ENCODE peak calls at places on chromosomes 1 and 21, in six cellular contexts. N is upper lobe of left lung, R is vagina, Y is fibroblast of lung, I is uterus, B is mammary epithelial cell. F is an unnamed sample.

GRCh38 chr1:166165661-166166399 is 971 bp downstream of the FAM78B start:
- DNase-seq in N (no peak), R (no peak), Y (peak; percentile 26), I (peak; percentile 24), B (peak; percentile 52), F (no peak)

GRCh38 chr21:46220275-46220810 is 8.2 kb downstream of the LSS start:
- DNase-seq in N (no peak), R (no peak), Y (no peak), I (no peak), B (no peak), F (no peak)

GRCh38 chr1:204937901-204938300 is 67.2 kb downstream of the NFASC start:
- DNase-seq in N (no peak), R (no peak), Y (no peak), I (no peak), B (no peak), F (no peak)

GRCh38 chr1:3052501-3052900 is 16.5 kb upstream of the PRDM16 start:
- DNase-seq in N (peak; percentile 17), R (no peak), Y (no peak), I (no peak), B (no peak), F (no peak)

GRCh38 chr1:208161005-208161404 is 83.2 kb downstream of the PLXNA2 start:
- DNase-seq in N (no peak), R (no peak), Y (no peak), I (no peak), B (no peak), F (no peak)

GRCh38 chr1:2921970-2922686 is 99.1 kb upstream of the ACTRT2 start:
- DNase-seq in N (no peak), R (no peak), Y (no peak), I (no peak), B (no peak), F (no peak)

GRCh38 chr1:66944330-66945274 is 19.8 kb downstream of the MIER1 start:
- DNase-seq in N (peak; percentile 55), R (no peak), Y (peak; percentile 87), I (peak; percentile 70), B (peak; percentile 86), F (no peak)

GRCh38 chr1:63320024-63320799 is 2.2 kb upstream of the FOXD3 start:
- DNase-seq in N (no peak), R (no peak), Y (peak; percentile 28), I (no peak), B (no peak), F (no peak)

GRCh38 chr1:52306227-52307006 is 59.6 kb downstream of the CC2D1B start:
- DNase-seq in N (no peak), R (no peak), Y (no peak), I (no peak), B (no peak), F (no peak)

GRCh38 chr1:222824641-222825040 is 9.8 kb downstream of the DISP1 start:
- DNase-seq in N (no peak), R (no peak), Y (no peak), I (no peak), B (no peak), F (no peak)

GRCh38 chr1:43982241-43982640 is 3.2 kb downstream of the B4GALT2 start:
- DNase-seq in N (no peak), R (no peak), Y (no peak), I (no peak), B (no peak), F (no peak)

GRCh38 chr1:86504130-86504479 is 35.4 kb downstream of the CLCA1 start:
- DNase-seq in N (peak; percentile 65), R (no peak), Y (no peak), I (no peak), B (no peak), F (no peak)

GRCh38 chr1:204258213-204259115 is 44.7 kb upstream of the GOLT1A start:
- DNase-seq in N (peak; percentile 59), R (no peak), Y (peak; percentile 69), I (peak; percentile 42), B (peak; percentile 15), F (peak; percentile 52)

GRCh38 chr1:37513795-37514349 is 694 bp downstream of the MEAF6 start:
- DNase-seq in N (peak; percentile 57), R (no peak), Y (no peak), I (no peak), B (peak; percentile 62), F (peak; percentile 57)

GRCh38 chr1:77473690-77474089 is 191.9 kb downstream of the AK5 start:
- DNase-seq in N (no peak), R (no peak), Y (peak; percentile 86), I (no peak), B (peak; percentile 79), F (no peak)

GRCh38 chr1:91022518-91022929 is 689 bp upstream of the ZNF644 start:
- DNase-seq in N (no peak), R (no peak), Y (no peak), I (no peak), B (no peak), F (no peak)

GRCh38 chr1:91024501-91025119 is 2.8 kb upstream of the ZNF644 start:
- DNase-seq in N (no peak), R (no peak), Y (no peak), I (no peak), B (no peak), F (no peak)

GRCh38 chr1:91021686-91022517 is at the start of gene ZNF644:
- DNase-seq in N (peak; percentile 93), R (peak; percentile 90), Y (peak; percentile 93), I (peak; percentile 93), B (peak; percentile 95), F (peak; percentile 83)

GRCh38 chr1:91026320-91026719 is 4.5 kb upstream of the ZNF644 start:
- DNase-seq in N (no peak), R (no peak), Y (no peak), I (no peak), B (no peak), F (no peak)

GRCh38 chr1:91026777-91027176 is 4.9 kb upstream of the ZNF644 start:
- DNase-seq in N (no peak), R (no peak), Y (peak; percentile 38), I (no peak), B (peak; percentile 21), F (no peak)
- TF ChIP-seq CTCF in N (no peak), R (no peak), Y (peak; percentile 50), I (no peak), B (peak; percentile 42), F (peak; percentile 50)

DNA sequence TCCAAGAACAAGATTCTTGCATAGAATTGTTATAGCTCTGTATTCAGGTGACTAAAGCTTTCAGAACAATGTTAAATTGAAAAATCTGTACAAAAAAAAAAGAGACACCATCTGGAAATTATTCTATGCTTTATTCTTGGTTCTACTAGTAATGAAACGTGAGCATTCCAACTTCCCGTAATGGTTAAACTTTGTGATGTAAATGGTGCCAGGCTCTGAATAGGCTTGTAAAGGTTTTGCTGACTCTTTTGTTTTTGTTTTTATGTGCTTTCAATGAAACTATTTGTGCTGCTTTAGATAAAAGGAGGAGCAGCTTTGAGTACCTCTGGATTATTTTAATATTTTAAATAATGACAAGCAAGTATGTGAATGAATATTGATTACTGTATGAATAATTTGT is 54.0 kb downstream of the CACHD1 start:
- DNase-seq in N (no peak), R (no peak), Y (no peak), I (no peak), B (no peak), F (no peak)
- H3K4me1 ChIP-seq in N (peaks cover 30% of the 10 kb centered on the region), R (peaks cover 69% of the 10 kb centered on the region), Y (peaks cover 15% of the 10 kb centered on the region), I (no peaks in the 10 kb centered on the region), B (peaks cover 27% of the 10 kb centered on the region), F (peaks cover 6% of the 10 kb centered on the region)

GRCh38 chr21:33265664-33266049 is 510 bp upstream of the IL10RB start:
- DNase-seq in N (peak; percentile 84), R (peak; percentile 83), Y (no peak), I (no peak), B (peak; percentile 37), F (no peak)
- TF ChIP-seq CTCF in N (peak; percentile 10), R (peak; percentile 9), Y (no peak), I (no peak), B (no peak), F (no peak)

GRCh38 chr1:94607398-94607797 is 65.8 kb upstream of the F3 start:
- DNase-seq in N (no peak), R (no peak), Y (no peak), I (no peak), B (peak; percentile 40), F (no peak)
- H3K4me1 ChIP-seq in N (peaks cover 10% of the 10 kb centered on the region), R (no peaks in the 10 kb centered on the region), Y (peaks cover 6% of the 10 kb centered on the region), I (no peaks in the 10 kb centered on the region), B (peaks cover 21% of the 10 kb centered on the region), F (peaks cover 1% of the 10 kb centered on the region)

DNA sequence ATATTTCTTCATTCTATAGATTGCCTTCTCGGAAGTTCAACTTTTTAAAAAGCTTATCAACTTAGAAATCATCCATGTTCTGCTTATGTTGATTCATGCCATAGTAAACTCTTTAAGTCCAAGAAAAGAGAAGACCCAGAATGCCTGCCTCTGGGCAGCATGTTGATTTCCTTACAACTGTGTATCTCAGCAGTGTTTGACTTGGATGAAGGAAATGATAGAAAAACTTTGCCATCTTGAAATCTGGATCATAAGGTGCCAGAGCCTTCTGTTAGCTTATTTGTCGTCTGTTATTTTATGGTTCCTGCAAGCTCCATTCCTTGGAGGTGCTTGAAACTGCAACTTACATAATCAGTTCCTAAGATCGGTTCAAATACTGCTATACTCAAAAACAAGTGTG is 124.5 kb downstream of the ATP5PO start:
- DNase-seq in N (no peak), R (no peak), Y (no peak), I (no peak), B (no peak), F (no peak)
- TF ChIP-seq CTCF in N (no peak), R (no peak), Y (no peak), I (no peak), B (no peak), F (no peak)

GRCh38 chr1:116569776-116570357 is 959 bp downstream of the CD58 start:
- DNase-seq in N (peak; percentile 79), R (no peak), Y (no peak), I (peak; percentile 45), B (no peak), F (peak; percentile 16)
- H3K4me1 ChIP-seq in N (peaks cover 24% of the 10 kb centered on the region), R (peaks cover 30% of the 10 kb centered on the region), Y (peaks cover 3% of the 10 kb centered on the region), I (no peaks in the 10 kb centered on the region), B (peaks cover 20% of the 10 kb centered on the region), F (peaks cover 3% of the 10 kb centered on the region)

F was measured in CD8-positive, alpha-beta T cell.